ENCODE peak calls at places on chromosomes 5 and 9, in eight cellular contexts. X is EL, N is kidney tubule cell, E is left cardiac atrium, P is T47D, M is T1000, W is AG04450, Z is astrocyte of the cerebellum. U is an unnamed sample.

GRCh38 chr5:140553657-140554056 is 3.6 kb downstream of the SRA1 start:
- DNase-seq in X (no peak), N (peak; percentile 80), E (no peak), P (no peak), M (no peak), W (no peak), Z (no peak), U (peak; percentile 40)

GRCh38 chr5:126192226-126192625 is 231.0 kb upstream of the GRAMD2B start:
- DNase-seq in X (no peak), N (no peak), E (no peak), P (no peak), M (no peak), W (no peak), Z (no peak), U (no peak)

GRCh38 chr5:151895660-151896040 is 29.0 kb downstream of the GLRA1 start:
- DNase-seq in X (no peak), N (no peak), E (no peak), P (no peak), M (no peak), W (no peak), Z (no peak), U (no peak)

GRCh38 chr5:56345352-56345751 is 112.2 kb upstream of the ANKRD55 start:
- DNase-seq in X (no peak), N (no peak), E (no peak), P (no peak), M (no peak), W (no peak), Z (no peak), U (no peak)

GRCh38 chr9:133972041-133972970 is 19.8 kb downstream of the VAV2 start:
- DNase-seq in X (no peak), N (peak; percentile 39), E (peak; percentile 10), P (no peak), M (no peak), W (no peak), Z (no peak), U (no peak)

GRCh38 chr9:129154866-129155477 is 23.1 kb downstream of the IER5L start:
- DNase-seq in X (no peak), N (no peak), E (no peak), P (no peak), M (no peak), W (no peak), Z (no peak), U (no peak)

GRCh38 chr9:12464910-12465512 is 228.2 kb upstream of the TYRP1 start:
- DNase-seq in X (peak; percentile 4), N (peak; percentile 30), E (no peak), P (no peak), M (no peak), W (no peak), Z (peak; percentile 5), U (peak; percentile 10)

GRCh38 chr5:67164856-67165523 is 31.6 kb downstream of the CD180 start:
- DNase-seq in X (no peak), N (no peak), E (no peak), P (no peak), M (no peak), W (no peak), Z (no peak), U (no peak)

GRCh38 chr5:1522601-1523479 is 920 bp downstream of the LPCAT1 start:
- DNase-seq in X (peak; percentile 18), N (peak; percentile 14), E (peak; percentile 31), P (no peak), M (no peak), W (no peak), Z (no peak), U (no peak)

GRCh38 chr9:101397746-101398334 is 578 bp downstream of the MRPL50 start:
- DNase-seq in X (no peak), N (peak; percentile 21), E (no peak), P (no peak), M (no peak), W (no peak), Z (no peak), U (no peak)

GRCh38 chr5:125142439-125142838 is 396.0 kb upstream of the ZNF608 start:
- DNase-seq in X (peak; percentile 43), N (peak; percentile 41), E (no peak), P (no peak), M (no peak), W (no peak), Z (no peak), U (peak; percentile 42)

GRCh38 chr5:17312358-17312757 is 94.9 kb downstream of the BASP1 start:
- DNase-seq in X (no peak), N (no peak), E (no peak), P (peak; percentile 47), M (no peak), W (no peak), Z (no peak), U (no peak)

GRCh38 chr5:164358531-164359259 is 853.3 kb downstream of the MAT2B start:
- DNase-seq in X (no peak), N (peak; percentile 16), E (no peak), P (no peak), M (no peak), W (peak; percentile 55), Z (no peak), U (peak; percentile 88)

GRCh38 chr9:126982215-126983002 is 67.8 kb downstream of the RALGPS1 start:
- DNase-seq in X (no peak), N (no peak), E (no peak), P (no peak), M (no peak), W (no peak), Z (no peak), U (no peak)

GRCh38 chr5:132065951-132066701 is 5.7 kb downstream of the IL3 start:
- DNase-seq in X (no peak), N (no peak), E (no peak), P (no peak), M (no peak), W (no peak), Z (no peak), U (no peak)

GRCh38 chr9:111449705-111450104 is 34.5 kb downstream of the ECPAS start:
- DNase-seq in X (no peak), N (no peak), E (no peak), P (no peak), M (no peak), W (no peak), Z (no peak), U (no peak)

GRCh38 chr9:89622933-89623861 is 18.4 kb downstream of the GADD45G start:
- DNase-seq in X (no peak), N (no peak), E (no peak), P (no peak), M (no peak), W (no peak), Z (no peak), U (no peak)

GRCh38 chr5:57174850-57175525 is 1.1 kb downstream of the GPBP1 start:
- DNase-seq in X (peak; percentile 10), N (peak; percentile 30), E (no peak), P (no peak), M (no peak), W (no peak), Z (no peak), U (no peak)

GRCh38 chr5:142902188-142902965 is 132.2 kb downstream of the ARHGAP26 start:
- DNase-seq in X (no peak), N (no peak), E (no peak), P (no peak), M (no peak), W (no peak), Z (no peak), U (no peak)

GRCh38 chr9:31799953-31800609 is 584.4 kb upstream of the ACO1 start:
- DNase-seq in X (no peak), N (peak; percentile 45), E (no peak), P (no peak), M (no peak), W (no peak), Z (peak; percentile 20), U (no peak)

GRCh38 chr5:149433524-149434131 is 54.5 kb upstream of the IL17B start:
- DNase-seq in X (no peak), N (no peak), E (no peak), P (no peak), M (no peak), W (no peak), Z (no peak), U (peak; percentile 72)

GRCh38 chr5:81760521-81760920 is 9.6 kb upstream of the SSBP2 start:
- DNase-seq in X (no peak), N (peak; percentile 34), E (no peak), P (no peak), M (no peak), W (no peak), Z (no peak), U (no peak)

GRCh38 chr5:141186897-141187512 is at the start of gene PCDHB9:
- DNase-seq in X (peak; percentile 52), N (peak; percentile 18), E (no peak), P (peak; percentile 91), M (no peak), W (no peak), Z (no peak), U (peak; percentile 8)

GRCh38 chr5:178542455-178542854 is 47.7 kb downstream of the COL23A1 start:
- DNase-seq in X (no peak), N (peak; percentile 76), E (no peak), P (no peak), M (no peak), W (no peak), Z (peak; percentile 88), U (no peak)

GRCh38 chr5:126031989-126032716 is 391.1 kb upstream of the GRAMD2B start:
- DNase-seq in X (peak; percentile 52), N (peak; percentile 45), E (peak; percentile 74), P (no peak), M (no peak), W (no peak), Z (peak; percentile 57), U (peak; percentile 35)

GRCh38 chr9:78783743-78784142 is 486.8 kb downstream of the PSAT1 start:
- DNase-seq in X (no peak), N (no peak), E (no peak), P (no peak), M (no peak), W (no peak), Z (no peak), U (no peak)

GRCh38 chr5:141343242-141343952 is at the start of gene PCDHGA3:
- DNase-seq in X (peak; percentile 43), N (peak; percentile 44), E (no peak), P (no peak), M (no peak), W (no peak), Z (peak; percentile 26), U (peak; percentile 71)

GRCh38 chr9:19807182-19807892 is 18.5 kb upstream of the SLC24A2 start:
- DNase-seq in X (no peak), N (no peak), E (no peak), P (no peak), M (no peak), W (no peak), Z (no peak), U (no peak)

GRCh38 chr9:16191691-16192402 is 639.0 kb downstream of the CCDC171 start:
- DNase-seq in X (peak; percentile 95), N (peak; percentile 75), E (peak; percentile 86), P (peak; percentile 27), M (peak; percentile 64), W (peak; percentile 53), Z (peak; percentile 80), U (peak; percentile 87)

GRCh38 chr9:134827559-134827958 is 53.1 kb upstream of the FCN2 start:
- DNase-seq in X (no peak), N (no peak), E (no peak), P (no peak), M (no peak), W (no peak), Z (no peak), U (no peak)

GRCh38 chr5:8060235-8061139 is 191.5 kb downstream of the MTRR start:
- DNase-seq in X (no peak), N (no peak), E (no peak), P (no peak), M (no peak), W (no peak), Z (no peak), U (no peak)

GRCh38 chr5:32909207-32909606 is 198.1 kb downstream of the NPR3 start:
- DNase-seq in X (peak; percentile 77), N (peak; percentile 45), E (no peak), P (no peak), M (no peak), W (peak; percentile 10), Z (peak; percentile 18), U (peak; percentile 63)

GRCh38 chr9:137965177-137965795 is 87.7 kb downstream of the CACNA1B start:
- DNase-seq in X (no peak), N (no peak), E (no peak), P (no peak), M (no peak), W (no peak), Z (no peak), U (no peak)

GRCh38 chr9:2367970-2368369 is 253.6 kb upstream of the VLDLR start:
- DNase-seq in X (no peak), N (no peak), E (no peak), P (no peak), M (no peak), W (no peak), Z (no peak), U (no peak)